ENCODE peak calls at places on chromosomes 7 and 10, in eight cellular contexts. One of them, this sample, is unnamed.

GRCh38 chr7:129401228-129401967 is 32.8 kb upstream of the STRIP2 start:
- ATAC-seq in PC-3: peak
- ATAC-seq in psoas muscle: peak
- ATAC-seq in pancreas: no peak
- ATAC-seq in body of pancreas: no peak
- ATAC-seq in thoracic aorta: no peak
- ATAC-seq in heart left ventricle: no peak
- ATAC-seq in lung: no peak
- ATAC-seq in this sample: no peak

GRCh38 chr7:1103009-1103788 is 15.3 kb downstream of the GPER1 start:
- ATAC-seq in heart left ventricle: no peak
- ATAC-seq in lung: no peak
- ATAC-seq in psoas muscle: no peak
- ATAC-seq in PC-3: no peak
- ATAC-seq in thoracic aorta: no peak
- ATAC-seq in pancreas: peak
- ATAC-seq in body of pancreas: no peak
- ATAC-seq in this sample: no peak

GRCh38 chr7:96009162-96009561 is 236.8 kb downstream of the DYNC1I1 start:
- ATAC-seq in thoracic aorta: no peak
- ATAC-seq in psoas muscle: no peak
- ATAC-seq in PC-3: no peak
- ATAC-seq in body of pancreas: no peak
- ATAC-seq in lung: no peak
- ATAC-seq in pancreas: no peak
- ATAC-seq in heart left ventricle: no peak
- ATAC-seq in this sample: no peak

GRCh38 chr7:12289996-12290395 is 78.9 kb downstream of the TMEM106B start:
- ATAC-seq in heart left ventricle: no peak
- ATAC-seq in pancreas: no peak
- ATAC-seq in psoas muscle: no peak
- ATAC-seq in body of pancreas: no peak
- ATAC-seq in PC-3: no peak
- ATAC-seq in thoracic aorta: no peak
- ATAC-seq in lung: no peak
- ATAC-seq in this sample: no peak

GRCh38 chr7:16915405-16915804 is 33.6 kb upstream of the AGR3 start:
- ATAC-seq in pancreas: no peak
- ATAC-seq in body of pancreas: no peak
- ATAC-seq in thoracic aorta: no peak
- ATAC-seq in psoas muscle: no peak
- ATAC-seq in PC-3: peak
- ATAC-seq in lung: no peak
- ATAC-seq in heart left ventricle: no peak
- ATAC-seq in this sample: no peak

GRCh38 chr7:116630932-116631449 is 41.0 kb upstream of the MET start:
- ATAC-seq in heart left ventricle: peak
- ATAC-seq in lung: no peak
- ATAC-seq in PC-3: peak
- ATAC-seq in thoracic aorta: no peak
- ATAC-seq in body of pancreas: peak
- ATAC-seq in psoas muscle: peak
- ATAC-seq in pancreas: peak
- ATAC-seq in this sample: peak

GRCh38 chr7:156434706-156435105 is 205.9 kb upstream of the RNF32 start:
- ATAC-seq in psoas muscle: no peak
- ATAC-seq in thoracic aorta: no peak
- ATAC-seq in pancreas: no peak
- ATAC-seq in heart left ventricle: no peak
- ATAC-seq in PC-3: no peak
- ATAC-seq in lung: no peak
- ATAC-seq in body of pancreas: no peak
- ATAC-seq in this sample: no peak

GRCh38 chr7:24917510-24918239 is 62.3 kb downstream of the OSBPL3 start:
- ATAC-seq in heart left ventricle: no peak
- ATAC-seq in thoracic aorta: no peak
- ATAC-seq in body of pancreas: peak
- ATAC-seq in psoas muscle: no peak
- ATAC-seq in pancreas: no peak
- ATAC-seq in PC-3: no peak
- ATAC-seq in lung: no peak
- ATAC-seq in this sample: no peak

GRCh38 chr10:97048649-97049427 is 136.9 kb downstream of the SLIT1 start:
- ATAC-seq in body of pancreas: no peak
- ATAC-seq in psoas muscle: no peak
- ATAC-seq in pancreas: no peak
- ATAC-seq in thoracic aorta: no peak
- ATAC-seq in heart left ventricle: no peak
- ATAC-seq in PC-3: no peak
- ATAC-seq in lung: no peak
- ATAC-seq in this sample: no peak

GRCh38 chr7:159192013-159192412 is 47.3 kb upstream of the VIPR2 start:
- ATAC-seq in thoracic aorta: no peak
- ATAC-seq in pancreas: no peak
- ATAC-seq in lung: no peak
- ATAC-seq in psoas muscle: no peak
- ATAC-seq in body of pancreas: no peak
- ATAC-seq in PC-3: no peak
- ATAC-seq in heart left ventricle: no peak
- ATAC-seq in this sample: no peak

GRCh38 chr7:117478796-117479479 is 887 bp upstream of the CFTR start:
- ATAC-seq in psoas muscle: no peak
- ATAC-seq in PC-3: no peak
- ATAC-seq in body of pancreas: no peak
- ATAC-seq in lung: peak
- ATAC-seq in thoracic aorta: no peak
- ATAC-seq in heart left ventricle: no peak
- ATAC-seq in pancreas: peak
- ATAC-seq in this sample: no peak

GRCh38 chr7:112092306-112093090 is 113.7 kb downstream of the DOCK4 start:
- ATAC-seq in PC-3: no peak
- ATAC-seq in heart left ventricle: no peak
- ATAC-seq in body of pancreas: no peak
- ATAC-seq in psoas muscle: no peak
- ATAC-seq in pancreas: no peak
- ATAC-seq in thoracic aorta: no peak
- ATAC-seq in lung: no peak
- ATAC-seq in this sample: no peak

GRCh38 chr7:149367417-149367816 is 93.4 kb downstream of the ZNF777 start:
- ATAC-seq in psoas muscle: no peak
- ATAC-seq in pancreas: no peak
- ATAC-seq in lung: no peak
- ATAC-seq in heart left ventricle: no peak
- ATAC-seq in thoracic aorta: no peak
- ATAC-seq in PC-3: no peak
- ATAC-seq in body of pancreas: no peak
- ATAC-seq in this sample: no peak

GRCh38 chr10:104330168-104331117 is 7.8 kb downstream of the ITPRIP start:
- ATAC-seq in PC-3: no peak
- ATAC-seq in thoracic aorta: no peak
- ATAC-seq in psoas muscle: no peak
- ATAC-seq in body of pancreas: peak
- ATAC-seq in lung: peak
- ATAC-seq in pancreas: peak
- ATAC-seq in heart left ventricle: peak
- ATAC-seq in this sample: peak

GRCh38 chr10:87675396-87676376 is 16.0 kb downstream of the PAPSS2 start:
- ATAC-seq in lung: no peak
- ATAC-seq in PC-3: peak
- ATAC-seq in heart left ventricle: peak
- ATAC-seq in body of pancreas: peak
- ATAC-seq in thoracic aorta: no peak
- ATAC-seq in pancreas: peak
- ATAC-seq in psoas muscle: no peak
- ATAC-seq in this sample: no peak

GRCh38 chr7:98520356-98520932 is 96.6 kb upstream of the NPTX2 start:
- ATAC-seq in psoas muscle: no peak
- ATAC-seq in PC-3: no peak
- ATAC-seq in heart left ventricle: no peak
- ATAC-seq in pancreas: no peak
- ATAC-seq in lung: no peak
- ATAC-seq in thoracic aorta: no peak
- ATAC-seq in body of pancreas: no peak
- ATAC-seq in this sample: no peak

GRCh38 chr7:147997636-147998035 is 592.9 kb upstream of the C7orf33 start:
- ATAC-seq in lung: no peak
- ATAC-seq in thoracic aorta: no peak
- ATAC-seq in pancreas: no peak
- ATAC-seq in body of pancreas: no peak
- ATAC-seq in heart left ventricle: no peak
- ATAC-seq in psoas muscle: no peak
- ATAC-seq in PC-3: no peak
- ATAC-seq in this sample: no peak

GRCh38 chr10:132461683-132462231 is 64.8 kb downstream of the PWWP2B start:
- ATAC-seq in pancreas: no peak
- ATAC-seq in lung: no peak
- ATAC-seq in PC-3: peak
- ATAC-seq in psoas muscle: no peak
- ATAC-seq in thoracic aorta: no peak
- ATAC-seq in body of pancreas: no peak
- ATAC-seq in heart left ventricle: no peak
- ATAC-seq in this sample: no peak

GRCh38 chr10:112950714-112951348 is 784 bp downstream of the TCF7L2 start:
- ATAC-seq in thoracic aorta: no peak
- ATAC-seq in lung: no peak
- ATAC-seq in heart left ventricle: no peak
- ATAC-seq in psoas muscle: no peak
- ATAC-seq in PC-3: no peak
- ATAC-seq in pancreas: no peak
- ATAC-seq in body of pancreas: no peak
- ATAC-seq in this sample: no peak

GRCh38 chr7:47635091-47636090 is 53.5 kb upstream of the TNS3 start:
- ATAC-seq in heart left ventricle: peak
- ATAC-seq in body of pancreas: peak
- ATAC-seq in psoas muscle: peak
- ATAC-seq in PC-3: peak
- ATAC-seq in pancreas: peak
- ATAC-seq in lung: peak
- ATAC-seq in thoracic aorta: no peak
- ATAC-seq in this sample: peak

GRCh38 chr7:76268376-76268775 is 34.1 kb upstream of the HSPB1 start:
- ATAC-seq in lung: no peak
- ATAC-seq in thoracic aorta: no peak
- ATAC-seq in heart left ventricle: no peak
- ATAC-seq in pancreas: no peak
- ATAC-seq in PC-3: peak
- ATAC-seq in body of pancreas: no peak
- ATAC-seq in psoas muscle: no peak
- ATAC-seq in this sample: no peak

GRCh38 chr7:4957847-4958476 is 1.0 kb downstream of the MMD2 start:
- ATAC-seq in psoas muscle: no peak
- ATAC-seq in lung: no peak
- ATAC-seq in PC-3: no peak
- ATAC-seq in pancreas: no peak
- ATAC-seq in body of pancreas: no peak
- ATAC-seq in thoracic aorta: no peak
- ATAC-seq in heart left ventricle: no peak
- ATAC-seq in this sample: no peak

GRCh38 chr7:39291644-39292411 is 274.4 kb upstream of the YAE1 start:
- ATAC-seq in PC-3: no peak
- ATAC-seq in body of pancreas: no peak
- ATAC-seq in lung: no peak
- ATAC-seq in thoracic aorta: no peak
- ATAC-seq in pancreas: no peak
- ATAC-seq in heart left ventricle: no peak
- ATAC-seq in psoas muscle: no peak
- ATAC-seq in this sample: no peak

GRCh38 chr7:121160150-121161008 is 168.4 kb upstream of the WNT16 start:
- ATAC-seq in body of pancreas: no peak
- ATAC-seq in PC-3: no peak
- ATAC-seq in thoracic aorta: no peak
- ATAC-seq in lung: no peak
- ATAC-seq in psoas muscle: no peak
- ATAC-seq in pancreas: no peak
- ATAC-seq in heart left ventricle: no peak
- ATAC-seq in this sample: no peak

GRCh38 chr10:110214380-110214826 is 7.0 kb downstream of the MXI1 start:
- ATAC-seq in thoracic aorta: no peak
- ATAC-seq in PC-3: no peak
- ATAC-seq in heart left ventricle: no peak
- ATAC-seq in lung: no peak
- ATAC-seq in body of pancreas: no peak
- ATAC-seq in psoas muscle: no peak
- ATAC-seq in pancreas: no peak
- ATAC-seq in this sample: no peak
- H3K27ac ChIP-seq in thoracic aorta: peak
- H3K27ac ChIP-seq in PC-3: no peak
- H3K27ac ChIP-seq in heart left ventricle: no peak
- H3K27ac ChIP-seq in lung: no peak
- H3K27ac ChIP-seq in body of pancreas: peak
- H3K27ac ChIP-seq in psoas muscle: no peak
- H3K27ac ChIP-seq in pancreas: peak
- H3K27ac ChIP-seq in this sample: peak

DNA sequence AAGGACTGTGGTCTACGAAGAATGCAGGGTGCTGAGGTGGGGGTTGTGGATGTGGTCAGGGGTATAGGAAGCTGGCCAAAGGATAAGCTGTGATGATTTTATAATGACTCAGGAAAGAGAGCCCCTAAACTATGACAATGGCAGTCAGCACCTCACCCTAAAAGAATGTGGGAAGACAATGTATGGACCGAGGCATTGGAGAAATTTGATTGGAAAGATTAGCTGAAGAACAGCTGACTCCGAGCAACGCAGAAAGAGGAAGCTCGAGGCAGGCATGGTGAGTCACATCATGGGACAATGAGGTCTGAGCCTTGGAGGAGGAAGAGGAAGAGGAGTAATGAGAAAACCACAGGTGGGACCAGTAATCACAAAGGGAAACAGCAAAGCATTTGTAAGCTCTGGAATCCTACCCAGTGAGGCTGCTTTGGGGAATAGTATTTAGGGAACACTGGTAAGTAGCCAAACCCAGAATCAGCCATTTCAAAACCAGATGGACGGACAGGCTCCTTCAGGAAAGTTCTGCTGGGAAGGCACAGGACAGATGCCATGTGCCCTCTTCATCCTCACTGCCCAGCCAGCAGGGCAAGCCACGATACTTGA is 295.4 kb downstream of the PRPF18 start:
- ATAC-seq in heart left ventricle: peak
- ATAC-seq in thoracic aorta: no peak
- ATAC-seq in PC-3: peak
- ATAC-seq in pancreas: peak
- ATAC-seq in psoas muscle: peak
- ATAC-seq in lung: peak
- ATAC-seq in body of pancreas: peak
- ATAC-seq in this sample: peak
- H3K27ac ChIP-seq in heart left ventricle: peak
- H3K27ac ChIP-seq in thoracic aorta: peak
- H3K27ac ChIP-seq in PC-3: peak
- H3K27ac ChIP-seq in pancreas: no peak
- H3K27ac ChIP-seq in psoas muscle: peak
- H3K27ac ChIP-seq in lung: peak
- H3K27ac ChIP-seq in body of pancreas: no peak
- H3K27ac ChIP-seq in this sample: peak

GRCh38 chr7:155106356-155106755 is 36.2 kb downstream of the HTR5A start:
- ATAC-seq in PC-3: no peak
- ATAC-seq in psoas muscle: no peak
- ATAC-seq in pancreas: no peak
- ATAC-seq in heart left ventricle: no peak
- ATAC-seq in body of pancreas: no peak
- ATAC-seq in lung: no peak
- ATAC-seq in thoracic aorta: no peak
- ATAC-seq in this sample: no peak
- H3K27ac ChIP-seq in PC-3: no peak
- H3K27ac ChIP-seq in psoas muscle: no peak
- H3K27ac ChIP-seq in pancreas: no peak
- H3K27ac ChIP-seq in heart left ventricle: no peak
- H3K27ac ChIP-seq in body of pancreas: no peak
- H3K27ac ChIP-seq in lung: no peak
- H3K27ac ChIP-seq in thoracic aorta: no peak
- H3K27ac ChIP-seq in this sample: no peak

GRCh38 chr10:101358706-101359300 is 4.8 kb downstream of the BTRC start:
- ATAC-seq in thoracic aorta: no peak
- ATAC-seq in body of pancreas: no peak
- ATAC-seq in pancreas: no peak
- ATAC-seq in PC-3: peak
- ATAC-seq in lung: no peak
- ATAC-seq in heart left ventricle: no peak
- ATAC-seq in psoas muscle: no peak
- ATAC-seq in this sample: no peak
- H3K27ac ChIP-seq in thoracic aorta: no peak
- H3K27ac ChIP-seq in body of pancreas: no peak
- H3K27ac ChIP-seq in pancreas: no peak
- H3K27ac ChIP-seq in PC-3: peak
- H3K27ac ChIP-seq in lung: no peak
- H3K27ac ChIP-seq in heart left ventricle: no peak
- H3K27ac ChIP-seq in psoas muscle: peak
- H3K27ac ChIP-seq in this sample: no peak

This sample was measured in gastroesophageal sphincter.